ENCODE peak calls at places on chromosomes 1 and 21, in nine cellular contexts. E is choroid plexus epithelial cell; H is T-helper 1 cell; N is PC-3; X is SW480; A is stimulated activated CD8-positive, alpha-beta memory T cell treated with anti-CD3 and anti-CD28 coated beads, Interleukin-7, amount 100 ng/mL, for 1 hour; U is stimulated activated CD4-positive, alpha-beta T cell treated with anti-CD3 and anti-CD28 coated beads, Interleukin-1b, Interleukin-23, amount 100 ng/mL, for 1 hour; Q is NCI-H1092; D is T-cell. V is an unnamed sample.

GRCh38 chr21:44312089-44312488 is 12.2 kb downstream of the PFKL start:
- DNase-seq in D (no peak), N (no peak), E (no peak), A (no peak), X (no peak), U (no peak), H (no peak), Q (no peak), V (no peak)

GRCh38 chr1:239696317-239696716 is 309.9 kb downstream of the CHRM3 start:
- DNase-seq in H (no peak), U (no peak), D (no peak), A (no peak), X (no peak), E (no peak), N (no peak), Q (no peak), V (no peak)

GRCh38 chr1:94143809-94144176 is 22.8 kb upstream of the ABCA4 start:
- DNase-seq in E (no peak), X (no peak), A (no peak), H (no peak), D (no peak), U (no peak), Q (peak; percentile 39), N (no peak), V (no peak)

GRCh38 chr21:19781881-19782652 is 1216.1 kb upstream of the NCAM2 start:
- DNase-seq in X (no peak), Q (no peak), E (peak; percentile 18), D (no peak), N (no peak), A (no peak), U (no peak), H (no peak), V (no peak)

GRCh38 chr1:25699501-25700089 is 83.0 kb downstream of the MAN1C1 start:
- DNase-seq in X (no peak), D (no peak), U (no peak), A (no peak), H (no peak), Q (no peak), E (no peak), N (no peak), V (no peak)

GRCh38 chr1:70486676-70487470 is 75.8 kb downstream of the CTH start:
- DNase-seq in Q (no peak), X (no peak), A (no peak), N (peak; percentile 80), E (peak; percentile 86), H (no peak), U (no peak), D (no peak), V (no peak)

GRCh38 chr1:211579434-211580302 is 707 bp upstream of the SLC30A1 start:
- DNase-seq in Q (peak; percentile 74), N (peak; percentile 67), E (no peak), D (peak; percentile 73), H (no peak), X (peak; percentile 86), U (no peak), A (no peak), V (no peak)

GRCh38 chr1:69639159-69639558 is 71.4 kb downstream of the LRRC7 start:
- DNase-seq in Q (no peak), U (no peak), N (no peak), D (no peak), X (no peak), A (no peak), H (no peak), E (no peak), V (no peak)

GRCh38 chr1:92822907-92823306 is 8.9 kb upstream of the RPL5 start:
- DNase-seq in D (no peak), U (no peak), N (peak; percentile 12), E (peak; percentile 94), H (no peak), Q (no peak), A (no peak), X (no peak), V (no peak)

GRCh38 chr1:194809665-194810064 is 1623.3 kb upstream of the B3GALT2 start:
- DNase-seq in A (no peak), N (no peak), H (no peak), Q (no peak), D (no peak), X (no peak), E (no peak), U (no peak), V (no peak)

GRCh38 chr21:33864150-33864549 is 51.5 kb downstream of the ATP5PO start:
- DNase-seq in A (no peak), Q (no peak), E (no peak), N (no peak), X (no peak), U (no peak), H (no peak), D (no peak), V (no peak)

GRCh38 chr1:218572046-218572445 is 226.9 kb downstream of the TGFB2 start:
- DNase-seq in D (no peak), N (no peak), A (no peak), Q (no peak), E (no peak), X (no peak), H (no peak), U (no peak), V (no peak)

GRCh38 chr1:74502432-74502831 is 10.0 kb downstream of the LRRC53 start:
- DNase-seq in Q (no peak), X (peak; percentile 25), H (no peak), U (no peak), N (peak; percentile 61), D (no peak), E (peak; percentile 18), A (no peak), V (no peak)

GRCh38 chr1:228996286-228996685 is 261.0 kb downstream of the RHOU start:
- DNase-seq in A (no peak), U (no peak), D (no peak), Q (no peak), X (no peak), H (no peak), N (no peak), E (no peak), V (no peak)

GRCh38 chr1:23470282-23471070 is 13.5 kb downstream of the ASAP3 start:
- DNase-seq in A (no peak), D (no peak), N (no peak), H (no peak), U (no peak), X (no peak), Q (no peak), E (peak; percentile 78), V (no peak)

GRCh38 chr1:198423701-198424100 is 116.8 kb downstream of the ATP6V1G3 start:
- DNase-seq in A (no peak), X (no peak), H (no peak), U (no peak), D (no peak), Q (no peak), E (no peak), N (no peak), V (no peak)

GRCh38 chr1:99943238-99943794 is 26.5 kb upstream of the SLC35A3 start:
- DNase-seq in E (peak; percentile 67), A (no peak), H (no peak), U (no peak), D (no peak), N (peak; percentile 13), X (no peak), Q (peak; percentile 21), V (no peak)

GRCh38 chr1:15328785-15329480 is 80.8 kb upstream of the EFHD2 start:
- DNase-seq in A (no peak), H (no peak), Q (no peak), D (no peak), X (no peak), U (no peak), E (peak; percentile 89), N (no peak), V (no peak)

GRCh38 chr1:8435569-8436071 is 117.7 kb downstream of the SLC45A1 start:
- DNase-seq in U (no peak), N (peak; percentile 69), A (no peak), X (no peak), D (no peak), H (no peak), E (no peak), Q (no peak), V (no peak)

GRCh38 chr1:68495968-68496679 is 758 bp downstream of the DEPDC1 start:
- DNase-seq in D (no peak), N (peak; percentile 32), A (no peak), X (peak; percentile 25), U (no peak), H (no peak), Q (no peak), E (peak; percentile 10), V (no peak)

GRCh38 chr1:226425431-226426031 is 17.6 kb upstream of the PARP1 start:
- DNase-seq in X (no peak), H (peak; percentile 4), D (peak; percentile 25), E (no peak), A (no peak), Q (no peak), U (no peak), N (no peak), V (no peak)

GRCh38 chr1:174044418-174045222 is 22.5 kb upstream of the RC3H1 start:
- DNase-seq in E (no peak), H (no peak), A (no peak), U (no peak), Q (no peak), X (no peak), N (no peak), D (no peak), V (no peak)

GRCh38 chr1:198201956-198202784 is 45.4 kb downstream of the NEK7 start:
- DNase-seq in E (no peak), X (no peak), U (no peak), N (no peak), D (no peak), A (no peak), H (no peak), Q (no peak), V (no peak)

GRCh38 chr1:201982082-201982922 is at the start of gene RNPEP:
- DNase-seq in U (peak; percentile 57), Q (peak; percentile 62), D (peak; percentile 57), X (peak; percentile 44), H (peak; percentile 55), A (peak; percentile 44), E (peak; percentile 61), N (peak; percentile 54), V (peak; percentile 52)

GRCh38 chr1:170495006-170495405 is 37.0 kb upstream of the GORAB start:
- DNase-seq in U (no peak), E (peak; percentile 4), Q (no peak), A (no peak), N (no peak), H (no peak), X (no peak), D (no peak), V (no peak)

GRCh38 chr1:32813941-32814739 is 3.0 kb downstream of the YARS1 start:
- DNase-seq in A (no peak), N (peak; percentile 66), H (no peak), X (no peak), E (peak; percentile 49), U (no peak), D (no peak), Q (no peak), V (no peak)